ENCODE peak calls at places on chromosomes 4 and X, in six cellular contexts. I is PC-3, S is heart left ventricle, P is ovary, V is uterus, T is stomach. Y is an unnamed sample.
A peak's percentile ranks its signal among the peaks of the same experiment; 100 is the strongest.

GRCh38 chrX:150212672-150213480 is 150.2 kb upstream of the MAMLD1 start:
- DNase-seq in I (no peak), S (peak; percentile 34), P (no peak), V (no peak), T (peak; percentile 57), Y (no peak)

GRCh38 chr4:48141048-48141447 is 7.0 kb upstream of the TXK start:
- DNase-seq in I (peak; percentile 66), S (no peak), P (no peak), V (no peak), T (no peak), Y (peak; percentile 70)

GRCh38 chr4:156598138-156598681 is 373.4 kb downstream of the PDGFC start:
- DNase-seq in I (peak; percentile 53), S (no peak), P (no peak), V (no peak), T (no peak), Y (no peak)

GRCh38 chr4:147633113-147633512 is 15.9 kb downstream of the TMEM184C start:
- DNase-seq in I (no peak), S (no peak), P (no peak), V (no peak), T (no peak), Y (no peak)

GRCh38 chr4:119518915-119519410 is 109.6 kb downstream of the PDE5A start:
- DNase-seq in I (no peak), S (no peak), P (no peak), V (no peak), T (no peak), Y (no peak)

GRCh38 chr4:100462206-100462605 is 55.6 kb downstream of the EMCN start:
- DNase-seq in I (peak; percentile 56), S (no peak), P (no peak), V (no peak), T (no peak), Y (no peak)

GRCh38 chrX:153735274-153735673 is 10.6 kb downstream of the ABCD1 start:
- DNase-seq in I (no peak), S (no peak), P (no peak), V (no peak), T (no peak), Y (peak; percentile 48)

GRCh38 chrX:120560405-120560841 is 339 bp downstream of the CUL4B start:
- DNase-seq in I (peak; percentile 42), S (no peak), P (no peak), V (no peak), T (peak; percentile 36), Y (no peak)

GRCh38 chrX:107447642-107448041 is 1.8 kb upstream of the FRMPD3 start:
- DNase-seq in I (no peak), S (no peak), P (no peak), V (no peak), T (no peak), Y (no peak)

GRCh38 chr4:41506071-41506470 is 31.9 kb upstream of the LIMCH1 start:
- DNase-seq in I (peak; percentile 8), S (no peak), P (no peak), V (no peak), T (no peak), Y (no peak)

GRCh38 chr4:22688236-22688635 is 4.5 kb upstream of the GBA3 start:
- DNase-seq in I (no peak), S (no peak), P (no peak), V (no peak), T (no peak), Y (no peak)

GRCh38 chr4:114028071-114028470 is 48.6 kb upstream of the ARSJ start:
- DNase-seq in I (peak; percentile 42), S (no peak), P (no peak), V (no peak), T (no peak), Y (no peak)

GRCh38 chr4:25845841-25846653 is 16.7 kb downstream of the SEL1L3 start:
- DNase-seq in I (no peak), S (no peak), P (no peak), V (no peak), T (no peak), Y (no peak)
- H3K27ac ChIP-seq in I (no peak overlapping the region), S (no peak overlapping the region), P (no peak overlapping the region), V (no peak overlapping the region), T (peak overlapping the region; percentile 87), Y (no peak overlapping the region)

GRCh38 chrX:482702-483203 is 96.0 kb upstream of the PPP2R3B start:
- DNase-seq in I (no peak), S (no peak), P (no peak), V (no peak), T (no peak), Y (no peak)
- H3K27ac ChIP-seq in I (no peak overlapping the region), S (no peak overlapping the region), P (no peak overlapping the region), V (no peak overlapping the region), T (no peak overlapping the region), Y (no peak overlapping the region)

DNA sequence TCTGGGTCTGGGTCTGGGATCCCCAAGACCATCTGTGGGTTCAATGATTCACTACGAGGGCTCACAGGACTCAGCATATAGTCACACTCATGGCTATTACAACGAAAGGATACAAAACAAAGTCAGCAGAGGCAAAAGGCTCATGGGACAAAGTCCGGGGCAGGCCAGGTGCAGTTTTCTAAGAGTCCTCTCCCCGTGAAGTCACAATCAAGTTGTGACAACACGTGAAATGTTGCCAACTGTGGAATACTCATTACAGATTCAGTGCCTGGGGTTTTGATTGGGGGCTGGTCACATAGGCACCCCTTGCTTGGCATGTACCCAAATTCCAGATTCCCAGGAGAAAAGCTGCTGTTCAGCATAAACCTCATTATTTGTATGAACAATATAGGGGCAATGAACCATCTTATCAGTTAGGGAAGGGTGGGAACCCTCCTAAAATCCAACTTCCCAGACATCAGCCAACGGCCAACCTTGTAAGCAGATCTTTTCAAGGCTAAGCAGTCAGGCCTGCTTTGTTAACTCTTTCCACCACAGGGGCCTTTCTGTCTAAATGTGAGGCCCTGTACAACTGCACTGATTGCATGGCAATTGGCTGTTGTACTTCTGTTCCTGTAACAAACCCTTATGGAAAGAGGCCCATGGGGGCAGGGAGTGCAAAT is 58.2 kb upstream of the DIPK2B start:
- DNase-seq in I (no peak), S (no peak), P (no peak), V (no peak), T (no peak), Y (no peak)
- H3K27ac ChIP-seq in I (no peak overlapping the region), S (no peak overlapping the region), P (no peak overlapping the region), V (no peak overlapping the region), T (no peak overlapping the region), Y (no peak overlapping the region)

DNA sequence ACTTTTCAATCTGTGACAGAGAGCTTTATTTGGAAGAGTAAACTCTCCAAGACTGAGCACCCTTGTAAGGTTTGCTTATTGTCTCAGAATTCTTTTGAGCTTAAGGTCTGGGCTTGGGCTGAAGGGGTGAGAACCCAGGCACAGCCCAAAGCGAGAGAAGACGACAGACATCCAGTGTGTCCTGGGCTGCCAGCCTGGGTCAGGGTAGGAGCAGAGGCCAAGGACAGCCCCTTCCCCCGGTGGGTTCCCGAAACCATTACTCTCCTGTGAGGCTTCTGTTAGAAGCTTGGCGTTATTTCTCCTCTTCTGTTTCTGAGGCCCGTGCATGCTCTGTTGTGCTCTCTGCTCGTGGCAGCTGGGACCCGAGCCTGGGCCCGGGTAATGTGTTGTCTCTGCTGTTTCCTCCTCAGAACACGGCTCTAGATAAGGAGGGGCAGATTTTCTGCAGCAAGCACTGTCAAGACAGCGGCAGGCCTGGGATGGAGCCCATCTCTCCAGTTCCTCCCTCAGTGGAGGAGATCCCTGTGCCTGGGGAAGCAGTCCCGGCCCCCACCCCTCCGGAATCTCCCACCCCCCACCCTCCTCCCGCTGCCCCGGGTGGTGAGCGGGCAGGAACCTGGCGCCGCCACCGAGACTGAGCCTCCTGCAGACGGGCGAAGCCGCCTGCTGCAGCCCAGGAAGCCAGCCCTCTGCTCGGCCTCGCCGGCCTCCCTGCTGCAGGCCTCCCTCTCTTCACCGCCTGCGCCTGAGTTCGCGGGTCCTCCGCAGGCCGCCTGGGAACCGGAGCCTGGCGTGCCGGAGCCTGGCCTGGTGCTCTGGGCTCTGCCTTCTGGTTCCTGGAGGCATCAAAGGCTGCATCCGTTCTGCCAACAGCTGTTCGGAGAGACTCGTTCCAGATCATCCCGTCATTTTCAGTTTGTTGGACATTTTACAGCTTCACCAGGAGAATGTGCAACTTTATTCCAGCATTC is 177.7 kb downstream of the DCLK2 start:
- DNase-seq in I (no peak), S (no peak), P (no peak), V (no peak), T (no peak), Y (no peak)
- H3K27ac ChIP-seq in I (no peak overlapping the region), S (peak overlapping the region; percentile 34), P (no peak overlapping the region), V (no peak overlapping the region), T (no peak overlapping the region), Y (no peak overlapping the region)

GRCh38 chr4:3657917-3658913 is 108.0 kb upstream of the ADRA2C start:
- DNase-seq in I (no peak), S (peak; percentile 43), P (peak; percentile 35), V (peak; percentile 74), T (no peak), Y (no peak)

GRCh38 chr4:3659131-3659530 is 107.1 kb upstream of the ADRA2C start:
- DNase-seq in I (no peak), S (no peak), P (no peak), V (no peak), T (no peak), Y (no peak)

GRCh38 chr4:3661989-3662388 is 104.2 kb upstream of the ADRA2C start:
- DNase-seq in I (no peak), S (no peak), P (no peak), V (no peak), T (no peak), Y (no peak)

GRCh38 chr4:3660928-3661515 is 105.2 kb upstream of the ADRA2C start:
- DNase-seq in I (no peak), S (no peak), P (no peak), V (no peak), T (no peak), Y (no peak)

DNA sequence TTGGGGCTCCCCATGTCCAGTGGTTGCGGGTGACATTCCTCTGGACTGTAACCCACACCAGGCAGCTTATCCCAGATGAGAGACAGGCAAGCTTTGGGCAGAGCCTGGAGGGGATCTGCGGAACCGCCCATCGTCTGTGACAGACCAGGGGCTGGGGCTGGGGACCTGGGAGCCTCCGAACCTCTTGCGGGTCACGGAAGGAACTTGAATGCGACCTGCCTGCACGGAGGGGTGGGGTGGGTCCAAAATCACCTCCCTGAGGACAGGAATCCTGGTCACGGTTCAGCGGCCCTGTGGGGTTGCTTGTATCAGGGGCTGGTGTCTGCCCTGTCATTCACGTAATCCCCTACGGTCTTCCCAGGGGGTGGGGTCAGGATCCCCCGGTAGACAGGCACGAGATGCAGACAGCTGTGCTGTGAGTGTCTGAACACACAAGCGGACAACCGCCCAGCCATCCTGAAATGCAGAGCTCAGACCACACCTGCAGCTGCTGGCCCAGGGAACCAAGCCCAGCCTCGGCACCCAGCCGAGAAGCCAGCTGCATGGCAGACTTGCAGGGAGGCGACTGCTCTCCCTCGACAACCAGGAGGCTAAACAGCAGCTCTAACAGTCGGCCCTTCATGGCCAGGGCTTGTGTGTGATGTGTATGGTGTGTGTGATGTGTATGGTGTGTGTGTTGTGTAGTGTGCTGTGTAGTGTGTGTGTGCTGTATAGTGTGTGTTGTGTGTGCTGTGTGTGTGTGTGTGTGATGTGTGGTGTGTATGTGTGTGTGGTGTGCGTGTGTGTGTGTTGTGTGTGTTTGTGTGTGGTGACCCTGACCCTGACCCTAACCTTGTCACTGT is 105.9 kb upstream of the ADRA2C start:
- DNase-seq in I (no peak), S (no peak), P (no peak), V (no peak), T (no peak), Y (no peak)
- H3K27ac ChIP-seq in I (no peak overlapping the region), S (no peak overlapping the region), P (no peak overlapping the region), V (no peak overlapping the region), T (no peak overlapping the region), Y (no peak overlapping the region)